ENCODE peak calls at places on chromosomes 13 and 19, in nine cellular contexts. Y, A, T, L, V, R, D, J and H are unnamed samples.

GRCh38 chr19:49150106-49150943 is 4.9 kb downstream of the HRC start:
- DNase-seq in Y (peak), A (peak), T (peak), L (peak), V (peak), R (peak), D (peak), J (peak), H (peak)

GRCh38 chr13:24036115-24036514 is 124.4 kb upstream of the SPATA13 start:
- DNase-seq in Y (no peak), A (no peak), T (no peak), L (no peak), V (no peak), R (no peak), D (no peak), J (no peak), H (no peak)

GRCh38 chr19:45779231-45780145 is 2.8 kb downstream of the DMPK start:
- DNase-seq in Y (peak), A (peak), T (peak), L (peak), V (peak), R (peak), D (peak), J (peak), H (peak)

GRCh38 chr19:40443131-40443929 is 805 bp downstream of the SERTAD3 start:
- DNase-seq in Y (peak), A (peak), T (peak), L (peak), V (peak), R (peak), D (peak), J (peak), H (peak)

GRCh38 chr13:97257800-97258799 is 36.0 kb downstream of the MBNL2 start:
- DNase-seq in Y (peak), A (peak), T (peak), L (peak), V (peak), R (peak), D (no peak), J (no peak), H (no peak)

GRCh38 chr19:6276447-6276846 is 3.3 kb downstream of the MLLT1 start:
- DNase-seq in Y (no peak), A (peak), T (no peak), L (peak), V (no peak), R (peak), D (no peak), J (no peak), H (peak)

GRCh38 chr19:15252398-15253018 is 20.3 kb upstream of the EPHX3 start:
- DNase-seq in Y (no peak), A (no peak), T (no peak), L (peak), V (peak), R (no peak), D (no peak), J (peak), H (no peak)

GRCh38 chr13:51600703-51601102 is 16.4 kb downstream of the WDFY2 start:
- DNase-seq in Y (no peak), A (no peak), T (no peak), L (no peak), V (no peak), R (no peak), D (no peak), J (no peak), H (no peak)

GRCh38 chr19:10533656-10534386 is 9.9 kb upstream of the ATG4D start:
- DNase-seq in Y (peak), A (no peak), T (peak), L (peak), V (no peak), R (no peak), D (no peak), J (no peak), H (no peak)

GRCh38 chr19:37991841-37992248 is 84.8 kb downstream of the SIPA1L3 start:
- DNase-seq in Y (no peak), A (no peak), T (peak), L (no peak), V (no peak), R (no peak), D (no peak), J (no peak), H (no peak)

GRCh38 chr19:48379058-48379457 is 12.3 kb downstream of the KDELR1 start:
- DNase-seq in Y (no peak), A (no peak), T (no peak), L (no peak), V (no peak), R (no peak), D (no peak), J (no peak), H (no peak)

GRCh38 chr13:40390290-40391008 is 276.0 kb downstream of the FOXO1 start:
- DNase-seq in Y (no peak), A (no peak), T (no peak), L (no peak), V (peak), R (no peak), D (no peak), J (no peak), H (no peak)

GRCh38 chr19:31132753-31133110 is 216.5 kb downstream of the TSHZ3 start:
- DNase-seq in Y (no peak), A (no peak), T (no peak), L (no peak), V (no peak), R (no peak), D (no peak), J (no peak), H (no peak)

GRCh38 chr13:71374471-71375041 is 492.4 kb downstream of the DACH1 start:
- DNase-seq in Y (no peak), A (no peak), T (no peak), L (no peak), V (peak), R (no peak), D (no peak), J (no peak), H (no peak)

GRCh38 chr13:83355042-83355441 is 527.2 kb downstream of the SLITRK1 start:
- DNase-seq in Y (no peak), A (no peak), T (no peak), L (no peak), V (no peak), R (no peak), D (no peak), J (no peak), H (no peak)

GRCh38 chr19:46624958-46625661 is at the start of gene PTGIR:
- DNase-seq in Y (peak), A (peak), T (no peak), L (peak), V (no peak), R (peak), D (peak), J (no peak), H (no peak)

GRCh38 chr19:14954071-14954655 is 12.9 kb downstream of the OR7C2 start:
- DNase-seq in Y (no peak), A (no peak), T (peak), L (no peak), V (no peak), R (no peak), D (no peak), J (no peak), H (no peak)

GRCh38 chr19:48815870-48816501 is 5.2 kb upstream of the BCAT2 start:
- DNase-seq in Y (peak), A (no peak), T (no peak), L (no peak), V (no peak), R (no peak), D (no peak), J (no peak), H (no peak)

GRCh38 chr13:113649212-113649611 is 8.8 kb downstream of the ATP4B start:
- DNase-seq in Y (no peak), A (no peak), T (no peak), L (no peak), V (no peak), R (no peak), D (peak), J (no peak), H (peak)

GRCh38 chr13:99854376-99854775 is 117.2 kb downstream of the ZIC5 start:
- DNase-seq in Y (no peak), A (no peak), T (no peak), L (no peak), V (no peak), R (no peak), D (no peak), J (no peak), H (no peak)

GRCh38 chr13:111665691-111666095 is 345.3 kb downstream of the TEX29 start:
- DNase-seq in Y (no peak), A (no peak), T (no peak), L (no peak), V (no peak), R (no peak), D (no peak), J (no peak), H (peak)

GRCh38 chr13:111664696-111665095 is 344.3 kb downstream of the TEX29 start:
- DNase-seq in Y (no peak), A (no peak), T (no peak), L (no peak), V (no peak), R (peak), D (no peak), J (no peak), H (no peak)

GRCh38 chr13:111666377-111666776 is 345.9 kb downstream of the TEX29 start:
- DNase-seq in Y (no peak), A (no peak), T (no peak), L (no peak), V (no peak), R (no peak), D (no peak), J (no peak), H (no peak)

GRCh38 chr13:111667757-111668156 is 347.3 kb downstream of the TEX29 start:
- DNase-seq in Y (no peak), A (no peak), T (no peak), L (no peak), V (no peak), R (no peak), D (no peak), J (no peak), H (no peak)

GRCh38 chr13:111668451-111668850 is 348.0 kb downstream of the TEX29 start:
- DNase-seq in Y (no peak), A (no peak), T (no peak), L (no peak), V (no peak), R (no peak), D (no peak), J (no peak), H (no peak)
- TF ChIP-seq CTCF in Y (no peak), A (no peak), T (no peak), L (no peak), V (no peak), R (no peak), D (no peak), J (no peak), H (no peak)

GRCh38 chr13:30702006-30702405 is 33.3 kb upstream of the ALOX5AP start:
- DNase-seq in Y (no peak), A (no peak), T (no peak), L (no peak), V (no peak), R (no peak), D (no peak), J (no peak), H (no peak)
- TF ChIP-seq CTCF in Y (no peak), A (no peak), T (no peak), L (peak), V (peak), R (no peak), D (no peak), J (no peak), H (no peak)

GRCh38 chr19:55504981-55505380 is 16.7 kb downstream of the SSC5D start:
- DNase-seq in Y (no peak), A (no peak), T (no peak), L (no peak), V (no peak), R (no peak), D (no peak), J (no peak), H (no peak)

GRCh38 chr19:55502197-55502952 is 14.1 kb downstream of the SSC5D start:
- DNase-seq in Y (no peak), A (no peak), T (no peak), L (no peak), V (no peak), R (no peak), D (no peak), J (no peak), H (no peak)

GRCh38 chr19:55500368-55500952 is 12.2 kb downstream of the SSC5D start:
- DNase-seq in Y (no peak), A (no peak), T (no peak), L (no peak), V (no peak), R (no peak), D (no peak), J (no peak), H (no peak)

GRCh38 chr19:55504252-55504603 is 16.0 kb downstream of the SSC5D start:
- DNase-seq in Y (no peak), A (no peak), T (no peak), L (no peak), V (no peak), R (no peak), D (no peak), J (no peak), H (no peak)

GRCh38 chr19:55503447-55504251 is 15.4 kb downstream of the SSC5D start:
- DNase-seq in Y (peak), A (peak), T (peak), L (peak), V (peak), R (peak), D (peak), J (peak), H (peak)
- TF ChIP-seq CTCF in Y (peak), A (peak), T (peak), L (peak), V (peak), R (peak), D (peak), J (peak), H (peak)

GRCh38 chr13:106029901-106030300 is 505.6 kb downstream of the EFNB2 start:
- DNase-seq in Y (no peak), A (no peak), T (no peak), L (no peak), V (no peak), R (no peak), D (no peak), J (no peak), H (no peak)

GRCh38 chr13:106034201-106034600 is 501.3 kb downstream of the EFNB2 start:
- DNase-seq in Y (no peak), A (peak), T (no peak), L (peak), V (no peak), R (no peak), D (no peak), J (no peak), H (no peak)

GRCh38 chr13:106036870-106037269 is 498.6 kb downstream of the EFNB2 start:
- DNase-seq in Y (no peak), A (no peak), T (no peak), L (no peak), V (peak), R (no peak), D (no peak), J (no peak), H (no peak)

GRCh38 chr13:106028916-106029315 is 506.5 kb downstream of the EFNB2 start:
- DNase-seq in Y (no peak), A (no peak), T (no peak), L (peak), V (no peak), R (no peak), D (no peak), J (no peak), H (no peak)

GRCh38 chr13:106033634-106034033 is 501.8 kb downstream of the EFNB2 start:
- DNase-seq in Y (no peak), A (no peak), T (peak), L (peak), V (no peak), R (no peak), D (no peak), J (no peak), H (no peak)
- TF ChIP-seq CTCF in Y (no peak), A (no peak), T (no peak), L (peak), V (peak), R (peak), D (peak), J (no peak), H (no peak)

GRCh38 chr19:17966497-17967257 is at the start of gene KCNN1:
- DNase-seq in Y (peak), A (no peak), T (peak), L (no peak), V (peak), R (no peak), D (peak), J (peak), H (no peak)

GRCh38 chr19:17967258-17968051 is 548 bp downstream of the KCNN1 start:
- DNase-seq in Y (peak), A (no peak), T (no peak), L (no peak), V (peak), R (no peak), D (no peak), J (no peak), H (no peak)

GRCh38 chr19:17966115-17966455 is 822 bp upstream of the KCNN1 start:
- DNase-seq in Y (no peak), A (no peak), T (no peak), L (no peak), V (no peak), R (no peak), D (no peak), J (no peak), H (no peak)

GRCh38 chr19:17963936-17964691 is 2.8 kb upstream of the KCNN1 start:
- DNase-seq in Y (no peak), A (no peak), T (no peak), L (no peak), V (no peak), R (no peak), D (no peak), J (no peak), H (no peak)

DNA sequence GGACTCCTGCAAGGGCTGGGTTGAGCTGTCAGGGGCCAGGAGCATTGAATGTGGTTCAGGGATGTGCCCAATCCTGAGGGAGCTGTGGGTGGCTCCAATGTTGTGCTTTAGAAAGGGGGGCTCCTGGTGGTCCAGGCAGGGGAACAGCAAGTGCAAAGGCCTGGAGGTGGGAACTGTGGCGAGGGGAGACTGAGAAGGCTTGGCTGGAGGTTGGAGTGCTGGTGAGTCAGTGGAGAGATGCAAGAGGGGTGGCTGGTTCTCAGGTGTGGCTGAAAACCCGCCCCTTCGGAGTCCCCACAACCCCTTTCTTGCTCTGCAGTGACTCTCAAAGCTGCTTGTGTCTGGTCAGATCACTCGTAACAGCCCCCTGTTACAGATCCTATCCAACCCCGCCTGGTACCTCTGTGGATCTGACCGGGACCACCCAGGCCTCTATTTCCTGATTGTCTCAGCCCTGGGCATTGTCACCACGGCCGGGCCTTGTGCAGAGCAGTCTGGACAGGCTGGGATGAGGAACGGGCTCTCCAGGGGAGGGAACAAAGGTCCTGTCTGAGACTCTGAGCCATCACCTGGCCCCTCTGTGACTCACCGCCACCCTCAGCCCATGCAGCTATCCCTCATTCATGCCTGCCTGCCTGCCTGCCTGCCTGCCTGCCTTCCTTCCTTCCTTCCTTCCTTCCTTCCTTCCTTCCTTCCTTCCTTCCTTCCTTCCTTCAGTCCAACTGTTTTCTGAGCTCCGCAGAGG is 1.4 kb upstream of the KCNN1 start:
- DNase-seq in Y (no peak), A (no peak), T (no peak), L (no peak), V (peak), R (no peak), D (no peak), J (no peak), H (no peak)
- TF ChIP-seq CTCF in Y (no peak), A (no peak), T (no peak), L (no peak), V (no peak), R (no peak), D (no peak), J (no peak), H (no peak)

DNA sequence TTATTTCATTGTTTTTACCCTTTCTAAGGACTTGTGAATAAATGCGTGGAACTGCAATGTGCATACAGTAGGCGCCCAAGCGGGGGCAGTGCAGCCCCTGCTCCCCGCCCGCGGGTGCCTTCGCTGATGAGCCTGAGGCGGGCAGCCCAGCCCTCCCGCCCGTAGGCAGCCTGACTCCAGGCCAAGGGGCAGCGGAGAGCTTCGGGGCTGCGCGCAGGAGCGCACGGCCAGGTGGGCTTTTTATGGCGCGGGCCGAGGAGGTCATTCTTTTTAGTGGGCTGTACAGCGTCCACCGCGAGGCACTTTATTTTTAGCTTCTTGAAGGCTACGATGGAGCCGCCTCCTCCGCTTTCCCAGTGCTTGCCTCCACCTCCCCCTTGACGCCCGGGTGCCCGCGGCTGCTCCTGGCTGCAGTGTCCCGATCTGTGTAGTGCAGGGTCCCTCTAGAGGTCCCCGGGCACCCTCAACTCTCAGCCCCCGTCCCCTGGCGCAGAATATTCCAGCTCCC is 60.5 kb downstream of the CCNE1 start:
- DNase-seq in Y (peak), A (no peak), T (no peak), L (no peak), V (peak), R (no peak), D (no peak), J (peak), H (no peak)
- TF ChIP-seq CTCF in Y (no peak), A (no peak), T (no peak), L (peak), V (peak), R (peak), D (no peak), J (peak), H (no peak)